ENCODE peak calls at places on chromosomes 3 and 15, in ten cellular contexts. One of them, this sample, is unnamed.

GRCh38 chr15:47384776-47385175 is 332.5 kb upstream of the SEMA6D start:
- DNase-seq in vagina: no peak
- DNase-seq in dorsolateral prefrontal cortex: no peak
- DNase-seq in activated B cell treated with CpG ODN at 0.5 μM for 24 hours: no peak
- DNase-seq in neural progenitor cell: no peak
- DNase-seq in breast epithelium: no peak
- DNase-seq in choroid plexus epithelial cell: no peak
- DNase-seq in AG04450: no peak
- DNase-seq in RWPE1: no peak
- DNase-seq in epithelial cell of esophagus: no peak
- DNase-seq in this sample: no peak

GRCh38 chr3:108297636-108298035 is 1.3 kb downstream of the HHLA2 start:
- DNase-seq in vagina: no peak
- DNase-seq in dorsolateral prefrontal cortex: no peak
- DNase-seq in activated B cell treated with CpG ODN at 0.5 μM for 24 hours: no peak
- DNase-seq in neural progenitor cell: peak
- DNase-seq in breast epithelium: no peak
- DNase-seq in choroid plexus epithelial cell: peak
- DNase-seq in AG04450: no peak
- DNase-seq in RWPE1: no peak
- DNase-seq in epithelial cell of esophagus: no peak
- DNase-seq in this sample: no peak

GRCh38 chr3:129260606-129261005 is 11.2 kb downstream of the COPG1 start:
- DNase-seq in vagina: no peak
- DNase-seq in dorsolateral prefrontal cortex: no peak
- DNase-seq in activated B cell treated with CpG ODN at 0.5 μM for 24 hours: no peak
- DNase-seq in neural progenitor cell: no peak
- DNase-seq in breast epithelium: no peak
- DNase-seq in choroid plexus epithelial cell: no peak
- DNase-seq in AG04450: no peak
- DNase-seq in RWPE1: no peak
- DNase-seq in epithelial cell of esophagus: no peak
- DNase-seq in this sample: no peak

GRCh38 chr3:155604967-155605366 is 139.9 kb downstream of the PLCH1 start:
- DNase-seq in vagina: no peak
- DNase-seq in dorsolateral prefrontal cortex: no peak
- DNase-seq in activated B cell treated with CpG ODN at 0.5 μM for 24 hours: no peak
- DNase-seq in neural progenitor cell: peak
- DNase-seq in breast epithelium: no peak
- DNase-seq in choroid plexus epithelial cell: no peak
- DNase-seq in AG04450: no peak
- DNase-seq in RWPE1: no peak
- DNase-seq in epithelial cell of esophagus: no peak
- DNase-seq in this sample: no peak

GRCh38 chr15:79897380-79897678 is 515 bp upstream of the MTHFS start:
- DNase-seq in vagina: no peak
- DNase-seq in dorsolateral prefrontal cortex: no peak
- DNase-seq in activated B cell treated with CpG ODN at 0.5 μM for 24 hours: no peak
- DNase-seq in neural progenitor cell: no peak
- DNase-seq in breast epithelium: no peak
- DNase-seq in choroid plexus epithelial cell: peak
- DNase-seq in AG04450: no peak
- DNase-seq in RWPE1: no peak
- DNase-seq in epithelial cell of esophagus: peak
- DNase-seq in this sample: no peak

GRCh38 chr15:77865701-77866100 is 211.8 kb downstream of the TBC1D2B start:
- DNase-seq in vagina: no peak
- DNase-seq in dorsolateral prefrontal cortex: no peak
- DNase-seq in activated B cell treated with CpG ODN at 0.5 μM for 24 hours: no peak
- DNase-seq in neural progenitor cell: no peak
- DNase-seq in breast epithelium: no peak
- DNase-seq in choroid plexus epithelial cell: no peak
- DNase-seq in AG04450: no peak
- DNase-seq in RWPE1: no peak
- DNase-seq in epithelial cell of esophagus: no peak
- DNase-seq in this sample: no peak

GRCh38 chr3:73868688-73869315 is 244.1 kb upstream of the PDZRN3 start:
- DNase-seq in vagina: no peak
- DNase-seq in dorsolateral prefrontal cortex: no peak
- DNase-seq in activated B cell treated with CpG ODN at 0.5 μM for 24 hours: no peak
- DNase-seq in neural progenitor cell: peak
- DNase-seq in breast epithelium: no peak
- DNase-seq in choroid plexus epithelial cell: peak
- DNase-seq in AG04450: peak
- DNase-seq in RWPE1: peak
- DNase-seq in epithelial cell of esophagus: peak
- DNase-seq in this sample: peak

GRCh38 chr3:47265008-47265407 is 17.6 kb downstream of the KIF9 start:
- DNase-seq in vagina: no peak
- DNase-seq in dorsolateral prefrontal cortex: no peak
- DNase-seq in activated B cell treated with CpG ODN at 0.5 μM for 24 hours: no peak
- DNase-seq in neural progenitor cell: no peak
- DNase-seq in breast epithelium: no peak
- DNase-seq in choroid plexus epithelial cell: no peak
- DNase-seq in AG04450: no peak
- DNase-seq in RWPE1: no peak
- DNase-seq in epithelial cell of esophagus: no peak
- DNase-seq in this sample: no peak

GRCh38 chr3:182115328-182116045 is 403.8 kb downstream of the SOX2 start:
- DNase-seq in vagina: no peak
- DNase-seq in dorsolateral prefrontal cortex: no peak
- DNase-seq in activated B cell treated with CpG ODN at 0.5 μM for 24 hours: no peak
- DNase-seq in neural progenitor cell: no peak
- DNase-seq in breast epithelium: no peak
- DNase-seq in choroid plexus epithelial cell: peak
- DNase-seq in AG04450: no peak
- DNase-seq in RWPE1: no peak
- DNase-seq in epithelial cell of esophagus: peak
- DNase-seq in this sample: no peak

GRCh38 chr3:134381836-134382442 is 7.7 kb upstream of the AMOTL2 start:
- DNase-seq in vagina: no peak
- DNase-seq in dorsolateral prefrontal cortex: no peak
- DNase-seq in activated B cell treated with CpG ODN at 0.5 μM for 24 hours: no peak
- DNase-seq in neural progenitor cell: no peak
- DNase-seq in breast epithelium: peak
- DNase-seq in choroid plexus epithelial cell: no peak
- DNase-seq in AG04450: no peak
- DNase-seq in RWPE1: peak
- DNase-seq in epithelial cell of esophagus: peak
- DNase-seq in this sample: no peak

GRCh38 chr15:60673918-60674558 is 195.1 kb upstream of the ICE2 start:
- DNase-seq in vagina: no peak
- DNase-seq in dorsolateral prefrontal cortex: no peak
- DNase-seq in activated B cell treated with CpG ODN at 0.5 μM for 24 hours: no peak
- DNase-seq in neural progenitor cell: no peak
- DNase-seq in breast epithelium: peak
- DNase-seq in choroid plexus epithelial cell: peak
- DNase-seq in AG04450: peak
- DNase-seq in RWPE1: peak
- DNase-seq in epithelial cell of esophagus: peak
- DNase-seq in this sample: no peak

GRCh38 chr15:78316211-78317077 is 17.0 kb upstream of the SKIC8 start:
- DNase-seq in vagina: no peak
- DNase-seq in dorsolateral prefrontal cortex: peak
- DNase-seq in activated B cell treated with CpG ODN at 0.5 μM for 24 hours: no peak
- DNase-seq in neural progenitor cell: peak
- DNase-seq in breast epithelium: no peak
- DNase-seq in choroid plexus epithelial cell: no peak
- DNase-seq in AG04450: no peak
- DNase-seq in RWPE1: no peak
- DNase-seq in epithelial cell of esophagus: peak
- DNase-seq in this sample: peak

GRCh38 chr15:69232144-69232543 is 66.6 kb upstream of the PAQR5 start:
- DNase-seq in vagina: no peak
- DNase-seq in dorsolateral prefrontal cortex: no peak
- DNase-seq in activated B cell treated with CpG ODN at 0.5 μM for 24 hours: no peak
- DNase-seq in neural progenitor cell: no peak
- DNase-seq in breast epithelium: no peak
- DNase-seq in choroid plexus epithelial cell: no peak
- DNase-seq in AG04450: no peak
- DNase-seq in RWPE1: peak
- DNase-seq in epithelial cell of esophagus: peak
- DNase-seq in this sample: no peak

GRCh38 chr3:155101398-155101797 is 21.3 kb downstream of the MME start:
- DNase-seq in vagina: no peak
- DNase-seq in dorsolateral prefrontal cortex: no peak
- DNase-seq in activated B cell treated with CpG ODN at 0.5 μM for 24 hours: no peak
- DNase-seq in neural progenitor cell: no peak
- DNase-seq in breast epithelium: no peak
- DNase-seq in choroid plexus epithelial cell: peak
- DNase-seq in AG04450: no peak
- DNase-seq in RWPE1: no peak
- DNase-seq in epithelial cell of esophagus: no peak
- DNase-seq in this sample: no peak

GRCh38 chr15:70523634-70524033 is 239.7 kb downstream of the UACA start:
- DNase-seq in vagina: peak
- DNase-seq in dorsolateral prefrontal cortex: no peak
- DNase-seq in activated B cell treated with CpG ODN at 0.5 μM for 24 hours: no peak
- DNase-seq in neural progenitor cell: no peak
- DNase-seq in breast epithelium: no peak
- DNase-seq in choroid plexus epithelial cell: no peak
- DNase-seq in AG04450: no peak
- DNase-seq in RWPE1: no peak
- DNase-seq in epithelial cell of esophagus: no peak
- DNase-seq in this sample: no peak

GRCh38 chr3:12983326-12983725 is 89.9 kb downstream of the IQSEC1 start:
- DNase-seq in vagina: no peak
- DNase-seq in dorsolateral prefrontal cortex: no peak
- DNase-seq in activated B cell treated with CpG ODN at 0.5 μM for 24 hours: no peak
- DNase-seq in neural progenitor cell: no peak
- DNase-seq in breast epithelium: no peak
- DNase-seq in choroid plexus epithelial cell: no peak
- DNase-seq in AG04450: no peak
- DNase-seq in RWPE1: no peak
- DNase-seq in epithelial cell of esophagus: no peak
- DNase-seq in this sample: no peak

GRCh38 chr3:25426408-25426807 is 1.7 kb upstream of the RARB start:
- DNase-seq in vagina: no peak
- DNase-seq in dorsolateral prefrontal cortex: no peak
- DNase-seq in activated B cell treated with CpG ODN at 0.5 μM for 24 hours: no peak
- DNase-seq in neural progenitor cell: peak
- DNase-seq in breast epithelium: peak
- DNase-seq in choroid plexus epithelial cell: no peak
- DNase-seq in AG04450: no peak
- DNase-seq in RWPE1: no peak
- DNase-seq in epithelial cell of esophagus: peak
- DNase-seq in this sample: no peak

DNA sequence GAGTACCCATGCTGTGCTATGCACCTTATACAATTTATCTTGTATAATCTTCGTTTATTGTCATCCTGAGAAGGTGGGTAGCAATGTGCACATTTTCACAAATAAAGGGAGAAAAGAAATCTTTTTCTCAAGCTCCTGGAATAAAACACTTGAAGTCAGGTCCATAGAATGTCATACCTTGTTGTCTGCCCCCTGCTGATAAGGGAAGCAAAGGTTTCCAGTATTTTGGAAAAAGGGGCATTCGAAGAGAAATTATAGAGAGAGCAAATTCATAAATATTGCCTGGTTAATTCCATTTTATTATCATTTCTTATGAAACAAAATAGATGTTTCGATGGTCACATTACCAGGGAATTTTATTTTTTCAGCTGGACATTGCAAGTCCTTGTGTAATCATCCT is 277.8 kb downstream of the RAP2B start:
- DNase-seq in vagina: no peak
- DNase-seq in dorsolateral prefrontal cortex: no peak
- DNase-seq in activated B cell treated with CpG ODN at 0.5 μM for 24 hours: no peak
- DNase-seq in neural progenitor cell: no peak
- DNase-seq in breast epithelium: no peak
- DNase-seq in choroid plexus epithelial cell: no peak
- DNase-seq in AG04450: no peak
- DNase-seq in RWPE1: no peak
- DNase-seq in epithelial cell of esophagus: peak
- DNase-seq in this sample: no peak
- TF ChIP-seq CTCF in vagina: no peak
- TF ChIP-seq CTCF in dorsolateral prefrontal cortex: no peak
- TF ChIP-seq CTCF in activated B cell treated with CpG ODN at 0.5 μM for 24 hours: no peak
- TF ChIP-seq CTCF in neural progenitor cell: no peak
- TF ChIP-seq CTCF in breast epithelium: no peak
- TF ChIP-seq CTCF in choroid plexus epithelial cell: no peak
- TF ChIP-seq CTCF in AG04450: peak
- TF ChIP-seq CTCF in RWPE1: no peak
- TF ChIP-seq CTCF in epithelial cell of esophagus: peak
- TF ChIP-seq CTCF in this sample: no peak

GRCh38 chr3:85342915-85343314 is 384.1 kb downstream of the CADM2 start:
- DNase-seq in vagina: no peak
- DNase-seq in dorsolateral prefrontal cortex: no peak
- DNase-seq in activated B cell treated with CpG ODN at 0.5 μM for 24 hours: no peak
- DNase-seq in neural progenitor cell: peak
- DNase-seq in breast epithelium: no peak
- DNase-seq in choroid plexus epithelial cell: peak
- DNase-seq in AG04450: no peak
- DNase-seq in RWPE1: peak
- DNase-seq in epithelial cell of esophagus: peak
- DNase-seq in this sample: peak
- TF ChIP-seq CTCF in vagina: no peak
- TF ChIP-seq CTCF in dorsolateral prefrontal cortex: peak
- TF ChIP-seq CTCF in activated B cell treated with CpG ODN at 0.5 μM for 24 hours: no peak
- TF ChIP-seq CTCF in neural progenitor cell: peak
- TF ChIP-seq CTCF in breast epithelium: no peak
- TF ChIP-seq CTCF in choroid plexus epithelial cell: peak
- TF ChIP-seq CTCF in AG04450: no peak
- TF ChIP-seq CTCF in RWPE1: peak
- TF ChIP-seq CTCF in epithelial cell of esophagus: peak
- TF ChIP-seq CTCF in this sample: peak

GRCh38 chr3:144407290-144407689 is 435.7 kb downstream of the DIPK2A start:
- DNase-seq in vagina: no peak
- DNase-seq in dorsolateral prefrontal cortex: no peak
- DNase-seq in activated B cell treated with CpG ODN at 0.5 μM for 24 hours: no peak
- DNase-seq in neural progenitor cell: no peak
- DNase-seq in breast epithelium: no peak
- DNase-seq in choroid plexus epithelial cell: no peak
- DNase-seq in AG04450: no peak
- DNase-seq in RWPE1: no peak
- DNase-seq in epithelial cell of esophagus: no peak
- DNase-seq in this sample: no peak

GRCh38 chr3:144403040-144403457 is 431.4 kb downstream of the DIPK2A start:
- DNase-seq in vagina: no peak
- DNase-seq in dorsolateral prefrontal cortex: no peak
- DNase-seq in activated B cell treated with CpG ODN at 0.5 μM for 24 hours: no peak
- DNase-seq in neural progenitor cell: no peak
- DNase-seq in breast epithelium: no peak
- DNase-seq in choroid plexus epithelial cell: peak
- DNase-seq in AG04450: no peak
- DNase-seq in RWPE1: no peak
- DNase-seq in epithelial cell of esophagus: peak
- DNase-seq in this sample: no peak
- TF ChIP-seq CTCF in vagina: no peak
- TF ChIP-seq CTCF in dorsolateral prefrontal cortex: no peak
- TF ChIP-seq CTCF in activated B cell treated with CpG ODN at 0.5 μM for 24 hours: no peak
- TF ChIP-seq CTCF in neural progenitor cell: no peak
- TF ChIP-seq CTCF in breast epithelium: no peak
- TF ChIP-seq CTCF in choroid plexus epithelial cell: no peak
- TF ChIP-seq CTCF in AG04450: no peak
- TF ChIP-seq CTCF in RWPE1: no peak
- TF ChIP-seq CTCF in epithelial cell of esophagus: no peak
- TF ChIP-seq CTCF in this sample: no peak

DNA sequence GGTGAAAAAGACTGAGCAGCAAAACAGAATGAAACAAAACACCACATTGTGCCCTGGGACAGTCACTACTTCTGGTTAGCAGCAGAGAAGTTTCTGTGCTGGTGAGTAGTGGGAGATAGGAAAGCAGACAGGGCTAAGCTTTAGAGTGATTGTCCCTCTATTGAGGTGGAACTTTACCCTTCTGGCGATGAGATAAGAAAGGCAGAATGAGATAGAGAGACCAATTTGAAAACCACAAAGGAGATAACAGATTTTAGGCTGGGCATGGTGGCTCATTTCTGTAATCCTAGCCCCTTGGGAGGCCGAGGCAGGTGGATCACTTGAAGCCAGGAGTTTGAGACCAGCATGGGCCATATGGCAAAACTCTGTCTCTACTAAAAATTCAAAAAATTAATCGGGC is 208.5 kb downstream of the TBL1XR1 start:
- DNase-seq in vagina: no peak
- DNase-seq in dorsolateral prefrontal cortex: no peak
- DNase-seq in activated B cell treated with CpG ODN at 0.5 μM for 24 hours: no peak
- DNase-seq in neural progenitor cell: no peak
- DNase-seq in breast epithelium: no peak
- DNase-seq in choroid plexus epithelial cell: no peak
- DNase-seq in AG04450: no peak
- DNase-seq in RWPE1: no peak
- DNase-seq in epithelial cell of esophagus: no peak
- DNase-seq in this sample: no peak
- TF ChIP-seq CTCF in vagina: no peak
- TF ChIP-seq CTCF in dorsolateral prefrontal cortex: no peak
- TF ChIP-seq CTCF in activated B cell treated with CpG ODN at 0.5 μM for 24 hours: no peak
- TF ChIP-seq CTCF in neural progenitor cell: no peak
- TF ChIP-seq CTCF in breast epithelium: no peak
- TF ChIP-seq CTCF in choroid plexus epithelial cell: no peak
- TF ChIP-seq CTCF in AG04450: no peak
- TF ChIP-seq CTCF in RWPE1: no peak
- TF ChIP-seq CTCF in epithelial cell of esophagus: no peak
- TF ChIP-seq CTCF in this sample: no peak

This sample was measured in neural crest cell.